ENCODE peak calls at places on chromosomes 13 and 19, in ten cellular contexts. One of them, this sample, is unnamed.
A peak's percentile ranks its signal among the peaks of the same experiment; 100 is the strongest.

GRCh38 chr19:46866407-46867132 is 5.8 kb downstream of the ARHGAP35 start:
- DNase-seq in H1: no peak
- DNase-seq in upper lobe of left lung: no peak
- DNase-seq in heart right ventricle: no peak
- DNase-seq in choroid plexus epithelial cell: peak; percentile 47
- DNase-seq in CD8-positive, alpha-beta T cell: no peak
- DNase-seq in HL-60: no peak
- DNase-seq in fibroblast of mammary gland: peak; percentile 36
- DNase-seq in left lung: no peak
- DNase-seq in AG09309: no peak
- DNase-seq in this sample: no peak

GRCh38 chr13:44874886-44875630 is 114.2 kb downstream of the NUFIP1 start:
- DNase-seq in H1: no peak
- DNase-seq in HL-60: no peak
- DNase-seq in choroid plexus epithelial cell: no peak
- DNase-seq in upper lobe of left lung: no peak
- DNase-seq in fibroblast of mammary gland: peak; percentile 24
- DNase-seq in heart right ventricle: no peak
- DNase-seq in left lung: no peak
- DNase-seq in CD8-positive, alpha-beta T cell: no peak
- DNase-seq in AG09309: no peak
- DNase-seq in this sample: no peak

GRCh38 chr13:43797869-43798268 is 11.1 kb upstream of the ENOX1 start:
- DNase-seq in AG09309: no peak
- DNase-seq in fibroblast of mammary gland: peak; percentile 31
- DNase-seq in H1: no peak
- DNase-seq in upper lobe of left lung: no peak
- DNase-seq in HL-60: no peak
- DNase-seq in heart right ventricle: no peak
- DNase-seq in choroid plexus epithelial cell: peak; percentile 47
- DNase-seq in CD8-positive, alpha-beta T cell: no peak
- DNase-seq in left lung: no peak
- DNase-seq in this sample: no peak

GRCh38 chr13:51922771-51923480 is 61.2 kb downstream of the CCDC70 start:
- DNase-seq in fibroblast of mammary gland: no peak
- DNase-seq in AG09309: no peak
- DNase-seq in left lung: no peak
- DNase-seq in HL-60: no peak
- DNase-seq in CD8-positive, alpha-beta T cell: no peak
- DNase-seq in upper lobe of left lung: no peak
- DNase-seq in heart right ventricle: no peak
- DNase-seq in H1: no peak
- DNase-seq in choroid plexus epithelial cell: no peak
- DNase-seq in this sample: no peak

GRCh38 chr19:46898731-46899130 is 37.9 kb downstream of the ARHGAP35 start:
- DNase-seq in H1: no peak
- DNase-seq in left lung: no peak
- DNase-seq in HL-60: no peak
- DNase-seq in CD8-positive, alpha-beta T cell: no peak
- DNase-seq in AG09309: peak; percentile 62
- DNase-seq in heart right ventricle: no peak
- DNase-seq in upper lobe of left lung: no peak
- DNase-seq in choroid plexus epithelial cell: peak; percentile 76
- DNase-seq in fibroblast of mammary gland: peak; percentile 78
- DNase-seq in this sample: no peak

GRCh38 chr19:52115526-52116053 is 20.0 kb upstream of the ZNF841 start:
- DNase-seq in upper lobe of left lung: no peak
- DNase-seq in HL-60: no peak
- DNase-seq in left lung: no peak
- DNase-seq in H1: no peak
- DNase-seq in choroid plexus epithelial cell: no peak
- DNase-seq in heart right ventricle: no peak
- DNase-seq in fibroblast of mammary gland: no peak
- DNase-seq in CD8-positive, alpha-beta T cell: no peak
- DNase-seq in AG09309: no peak
- DNase-seq in this sample: no peak

GRCh38 chr13:49262634-49263033 is 14.9 kb downstream of the CDADC1 start:
- DNase-seq in fibroblast of mammary gland: no peak
- DNase-seq in H1: no peak
- DNase-seq in upper lobe of left lung: no peak
- DNase-seq in CD8-positive, alpha-beta T cell: no peak
- DNase-seq in heart right ventricle: no peak
- DNase-seq in left lung: no peak
- DNase-seq in AG09309: no peak
- DNase-seq in HL-60: no peak
- DNase-seq in choroid plexus epithelial cell: no peak
- DNase-seq in this sample: no peak

GRCh38 chr13:94414141-94414540 is 65.3 kb downstream of the DCT start:
- DNase-seq in H1: no peak
- DNase-seq in left lung: no peak
- DNase-seq in HL-60: no peak
- DNase-seq in CD8-positive, alpha-beta T cell: no peak
- DNase-seq in fibroblast of mammary gland: no peak
- DNase-seq in upper lobe of left lung: no peak
- DNase-seq in heart right ventricle: no peak
- DNase-seq in choroid plexus epithelial cell: no peak
- DNase-seq in AG09309: no peak
- DNase-seq in this sample: no peak

GRCh38 chr13:40406405-40407138 is 259.9 kb downstream of the FOXO1 start:
- DNase-seq in HL-60: no peak
- DNase-seq in CD8-positive, alpha-beta T cell: no peak
- DNase-seq in AG09309: peak; percentile 70
- DNase-seq in heart right ventricle: no peak
- DNase-seq in choroid plexus epithelial cell: peak; percentile 91
- DNase-seq in upper lobe of left lung: no peak
- DNase-seq in H1: no peak
- DNase-seq in fibroblast of mammary gland: peak; percentile 92
- DNase-seq in left lung: no peak
- DNase-seq in this sample: peak; percentile 46

GRCh38 chr13:100306444-100306999 is 217.6 kb downstream of the PCCA start:
- DNase-seq in H1: no peak
- DNase-seq in upper lobe of left lung: no peak
- DNase-seq in CD8-positive, alpha-beta T cell: no peak
- DNase-seq in HL-60: no peak
- DNase-seq in fibroblast of mammary gland: no peak
- DNase-seq in choroid plexus epithelial cell: peak; percentile 30
- DNase-seq in AG09309: no peak
- DNase-seq in left lung: no peak
- DNase-seq in heart right ventricle: no peak
- DNase-seq in this sample: no peak

GRCh38 chr19:51473009-51473707 is 5.2 kb upstream of the CEACAM18 start:
- DNase-seq in AG09309: peak; percentile 11
- DNase-seq in upper lobe of left lung: no peak
- DNase-seq in CD8-positive, alpha-beta T cell: peak; percentile 49
- DNase-seq in heart right ventricle: peak; percentile 50
- DNase-seq in H1: peak; percentile 86
- DNase-seq in fibroblast of mammary gland: peak; percentile 67
- DNase-seq in choroid plexus epithelial cell: peak; percentile 82
- DNase-seq in left lung: no peak
- DNase-seq in HL-60: peak; percentile 89
- DNase-seq in this sample: no peak

GRCh38 chr13:53242015-53242414 is 213.4 kb downstream of the OLFM4 start:
- DNase-seq in HL-60: no peak
- DNase-seq in AG09309: no peak
- DNase-seq in upper lobe of left lung: no peak
- DNase-seq in choroid plexus epithelial cell: no peak
- DNase-seq in H1: no peak
- DNase-seq in fibroblast of mammary gland: no peak
- DNase-seq in CD8-positive, alpha-beta T cell: no peak
- DNase-seq in left lung: no peak
- DNase-seq in heart right ventricle: no peak
- DNase-seq in this sample: no peak

GRCh38 chr13:56755181-56755580 is 385.5 kb upstream of the PRR20A start:
- DNase-seq in H1: no peak
- DNase-seq in HL-60: no peak
- DNase-seq in fibroblast of mammary gland: no peak
- DNase-seq in heart right ventricle: no peak
- DNase-seq in left lung: no peak
- DNase-seq in upper lobe of left lung: no peak
- DNase-seq in CD8-positive, alpha-beta T cell: no peak
- DNase-seq in AG09309: no peak
- DNase-seq in choroid plexus epithelial cell: no peak
- DNase-seq in this sample: no peak

GRCh38 chr19:14536926-14537692 is 7.7 kb downstream of the TECR start:
- DNase-seq in fibroblast of mammary gland: peak; percentile 68
- DNase-seq in CD8-positive, alpha-beta T cell: no peak
- DNase-seq in H1: peak; percentile 87
- DNase-seq in HL-60: no peak
- DNase-seq in upper lobe of left lung: peak; percentile 86
- DNase-seq in left lung: peak; percentile 89
- DNase-seq in AG09309: no peak
- DNase-seq in heart right ventricle: peak; percentile 73
- DNase-seq in choroid plexus epithelial cell: peak; percentile 82
- DNase-seq in this sample: no peak

GRCh38 chr19:44071824-44072542 is at the start of gene ZNF284:
- DNase-seq in H1: peak; percentile 86
- DNase-seq in CD8-positive, alpha-beta T cell: peak; percentile 60
- DNase-seq in left lung: peak; percentile 93
- DNase-seq in HL-60: peak; percentile 93
- DNase-seq in heart right ventricle: peak; percentile 80
- DNase-seq in fibroblast of mammary gland: peak; percentile 89
- DNase-seq in upper lobe of left lung: peak; percentile 73
- DNase-seq in choroid plexus epithelial cell: peak; percentile 84
- DNase-seq in AG09309: peak; percentile 46
- DNase-seq in this sample: peak; percentile 45

GRCh38 chr13:111912991-111913781 is 153.8 kb upstream of the SOX1 start:
- DNase-seq in choroid plexus epithelial cell: no peak
- DNase-seq in left lung: no peak
- DNase-seq in heart right ventricle: no peak
- DNase-seq in upper lobe of left lung: no peak
- DNase-seq in fibroblast of mammary gland: no peak
- DNase-seq in H1: peak; percentile 39
- DNase-seq in HL-60: no peak
- DNase-seq in AG09309: no peak
- DNase-seq in CD8-positive, alpha-beta T cell: no peak
- DNase-seq in this sample: no peak

GRCh38 chr13:99859178-99860177 is 112.1 kb downstream of the ZIC5 start:
- DNase-seq in fibroblast of mammary gland: no peak
- DNase-seq in upper lobe of left lung: no peak
- DNase-seq in left lung: peak; percentile 41
- DNase-seq in choroid plexus epithelial cell: no peak
- DNase-seq in heart right ventricle: no peak
- DNase-seq in H1: no peak
- DNase-seq in AG09309: no peak
- DNase-seq in HL-60: no peak
- DNase-seq in CD8-positive, alpha-beta T cell: no peak
- DNase-seq in this sample: no peak

GRCh38 chr13:36530050-36530789 is 97.9 kb downstream of the CCNA1 start:
- DNase-seq in HL-60: no peak
- DNase-seq in CD8-positive, alpha-beta T cell: no peak
- DNase-seq in upper lobe of left lung: no peak
- DNase-seq in AG09309: peak; percentile 16
- DNase-seq in heart right ventricle: no peak
- DNase-seq in choroid plexus epithelial cell: peak; percentile 74
- DNase-seq in fibroblast of mammary gland: peak; percentile 27
- DNase-seq in H1: no peak
- DNase-seq in left lung: no peak
- DNase-seq in this sample: no peak

GRCh38 chr13:30580852-30581502 is 36.7 kb upstream of the USPL1 start:
- DNase-seq in AG09309: no peak
- DNase-seq in CD8-positive, alpha-beta T cell: no peak
- DNase-seq in choroid plexus epithelial cell: no peak
- DNase-seq in fibroblast of mammary gland: no peak
- DNase-seq in heart right ventricle: no peak
- DNase-seq in HL-60: no peak
- DNase-seq in upper lobe of left lung: no peak
- DNase-seq in H1: no peak
- DNase-seq in left lung: no peak
- DNase-seq in this sample: no peak
- H3K4me3 ChIP-seq in AG09309: no peak overlapping the region
- H3K4me3 ChIP-seq in CD8-positive, alpha-beta T cell: no peak overlapping the region
- H3K4me3 ChIP-seq in choroid plexus epithelial cell: no peak overlapping the region
- H3K4me3 ChIP-seq in fibroblast of mammary gland: no peak overlapping the region
- H3K4me3 ChIP-seq in heart right ventricle: no peak overlapping the region
- H3K4me3 ChIP-seq in HL-60: no peak overlapping the region
- H3K4me3 ChIP-seq in upper lobe of left lung: no peak overlapping the region
- H3K4me3 ChIP-seq in H1: no peak overlapping the region
- H3K4me3 ChIP-seq in left lung: no peak overlapping the region
- H3K4me3 ChIP-seq in this sample: no peak overlapping the region

DNA sequence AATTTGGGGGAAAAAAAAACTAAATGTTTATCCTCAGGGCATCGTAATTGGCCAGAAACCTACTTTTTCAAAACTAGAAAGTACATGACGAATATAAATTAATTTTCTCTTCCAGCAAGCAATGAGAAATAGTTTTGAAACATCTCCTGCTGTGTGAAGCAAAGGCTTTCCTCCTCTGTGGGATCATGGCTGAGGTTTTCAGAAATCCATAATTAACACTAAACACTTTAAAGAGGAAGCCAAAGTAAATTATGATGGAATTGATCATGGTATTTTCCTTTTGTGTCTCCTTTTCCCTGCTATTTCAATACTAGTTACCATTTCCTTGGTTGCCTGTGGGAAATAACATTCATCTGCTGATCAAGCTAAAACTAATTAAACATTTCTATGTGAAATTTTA is 1413.8 kb upstream of the PCDH20 start:
- DNase-seq in fibroblast of mammary gland: no peak
- DNase-seq in upper lobe of left lung: no peak
- DNase-seq in HL-60: no peak
- DNase-seq in AG09309: no peak
- DNase-seq in choroid plexus epithelial cell: no peak
- DNase-seq in CD8-positive, alpha-beta T cell: no peak
- DNase-seq in heart right ventricle: no peak
- DNase-seq in H1: no peak
- DNase-seq in left lung: no peak
- DNase-seq in this sample: no peak
- TF ChIP-seq CTCF in fibroblast of mammary gland: no peak
- TF ChIP-seq CTCF in upper lobe of left lung: no peak
- TF ChIP-seq CTCF in HL-60: no peak
- TF ChIP-seq CTCF in AG09309: no peak
- TF ChIP-seq CTCF in choroid plexus epithelial cell: no peak
- TF ChIP-seq CTCF in CD8-positive, alpha-beta T cell: no peak
- TF ChIP-seq CTCF in heart right ventricle: no peak
- TF ChIP-seq CTCF in H1: no peak
- TF ChIP-seq CTCF in left lung: no peak
- TF ChIP-seq CTCF in this sample: no peak

DNA sequence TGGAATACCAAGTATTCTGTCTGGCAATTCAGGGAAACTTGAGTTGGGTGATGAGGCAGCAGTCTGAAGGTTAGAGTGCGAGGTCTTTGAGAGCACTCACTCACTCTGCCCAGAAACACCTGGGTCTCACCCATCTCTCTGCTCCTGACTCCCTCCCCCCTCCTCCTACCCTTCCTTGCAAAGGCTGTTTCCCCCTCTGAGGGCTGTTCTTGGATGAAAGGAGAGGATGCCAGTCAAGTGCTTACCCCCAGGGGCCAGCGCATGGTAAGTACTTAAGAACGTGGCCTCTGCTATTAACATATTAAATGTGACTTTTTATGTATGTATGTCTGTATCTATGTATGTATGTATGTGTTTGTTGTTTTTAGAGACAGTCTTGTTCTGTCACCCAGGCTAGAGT is 22.5 kb downstream of the SIPA1L3 start:
- DNase-seq in left lung: no peak
- DNase-seq in fibroblast of mammary gland: no peak
- DNase-seq in CD8-positive, alpha-beta T cell: no peak
- DNase-seq in upper lobe of left lung: no peak
- DNase-seq in H1: no peak
- DNase-seq in AG09309: no peak
- DNase-seq in heart right ventricle: no peak
- DNase-seq in HL-60: no peak
- DNase-seq in choroid plexus epithelial cell: no peak
- DNase-seq in this sample: no peak
- H3K4me3 ChIP-seq in left lung: no peak overlapping the region
- H3K4me3 ChIP-seq in fibroblast of mammary gland: no peak overlapping the region
- H3K4me3 ChIP-seq in CD8-positive, alpha-beta T cell: no peak overlapping the region
- H3K4me3 ChIP-seq in upper lobe of left lung: no peak overlapping the region
- H3K4me3 ChIP-seq in H1: no peak overlapping the region
- H3K4me3 ChIP-seq in AG09309: no peak overlapping the region
- H3K4me3 ChIP-seq in heart right ventricle: no peak overlapping the region
- H3K4me3 ChIP-seq in HL-60: no peak overlapping the region
- H3K4me3 ChIP-seq in choroid plexus epithelial cell: no peak overlapping the region
- H3K4me3 ChIP-seq in this sample: no peak overlapping the region

GRCh38 chr13:37608750-37609339 is 10.3 kb upstream of the POSTN start:
- DNase-seq in AG09309: no peak
- DNase-seq in left lung: no peak
- DNase-seq in H1: no peak
- DNase-seq in upper lobe of left lung: no peak
- DNase-seq in HL-60: no peak
- DNase-seq in choroid plexus epithelial cell: peak; percentile 44
- DNase-seq in fibroblast of mammary gland: peak; percentile 21
- DNase-seq in heart right ventricle: no peak
- DNase-seq in CD8-positive, alpha-beta T cell: no peak
- DNase-seq in this sample: no peak
- TF ChIP-seq CTCF in AG09309: peak; percentile 45
- TF ChIP-seq CTCF in left lung: peak; percentile 10
- TF ChIP-seq CTCF in H1: peak; percentile 11
- TF ChIP-seq CTCF in upper lobe of left lung: no peak
- TF ChIP-seq CTCF in HL-60: peak; percentile 10
- TF ChIP-seq CTCF in choroid plexus epithelial cell: peak; percentile 57
- TF ChIP-seq CTCF in fibroblast of mammary gland: peak; percentile 54
- TF ChIP-seq CTCF in heart right ventricle: no peak
- TF ChIP-seq CTCF in CD8-positive, alpha-beta T cell: no peak
- TF ChIP-seq CTCF in this sample: peak; percentile 29